ENCODE peak calls at places on chromosomes 16 and 17, in ten cellular contexts. N is heart right ventricle; G is astrocyte of the cerebellum; A is cardiac fibroblast; W is CD8-positive, alpha-beta T cell; U is kidney epithelial cell; Y is body of pancreas; V is endodermal cell; D is dorsolateral prefrontal cortex; X is AG09309. E is an unnamed sample.

GRCh38 chr17:43456661-43457361 is 27.0 kb upstream of the DHX8 start:
- DNase-seq in N (no peak), V (no peak), D (no peak), A (peak; percentile 12), Y (peak; percentile 26), G (no peak), W (no peak), U (no peak), X (no peak), E (no peak)

GRCh38 chr17:80920406-80920805 is 71.2 kb upstream of the CHMP6 start:
- DNase-seq in G (no peak), Y (no peak), N (no peak), U (peak; percentile 25), V (no peak), X (no peak), D (no peak), W (no peak), A (peak; percentile 55), E (no peak)

GRCh38 chr17:16294560-16294959 is 58.7 kb downstream of the CENPV start:
- DNase-seq in Y (no peak), X (no peak), W (no peak), V (no peak), U (no peak), A (no peak), G (no peak), D (no peak), N (no peak), E (no peak)

GRCh38 chr16:49776085-49776501 is 79.8 kb downstream of the ZNF423 start:
- DNase-seq in N (peak; percentile 62), U (no peak), G (no peak), V (peak; percentile 91), Y (no peak), A (peak; percentile 20), X (no peak), W (no peak), D (no peak), E (no peak)

GRCh38 chr16:4915226-4915761 is 21.7 kb downstream of the PPL start:
- DNase-seq in Y (no peak), U (peak; percentile 88), A (peak; percentile 85), N (no peak), G (peak; percentile 78), X (peak; percentile 87), W (no peak), V (no peak), D (no peak), E (peak; percentile 16)

GRCh38 chr16:51816929-51817328 is 665.9 kb upstream of the SALL1 start:
- DNase-seq in N (no peak), Y (no peak), U (no peak), X (no peak), D (no peak), W (no peak), V (no peak), A (peak; percentile 55), G (no peak), E (no peak)

GRCh38 chr16:87221633-87222032 is 95.6 kb downstream of the C16orf95 start:
- DNase-seq in Y (no peak), U (no peak), N (no peak), W (no peak), X (no peak), V (no peak), A (no peak), D (no peak), G (no peak), E (no peak)

GRCh38 chr17:81176656-81177055 is 10.6 kb upstream of the AATK start:
- DNase-seq in Y (no peak), U (no peak), D (no peak), N (no peak), V (no peak), W (no peak), G (no peak), A (peak; percentile 52), X (no peak), E (no peak)

GRCh38 chr16:87442581-87442966 is 50.2 kb downstream of the ZCCHC14 start:
- DNase-seq in V (no peak), G (no peak), X (no peak), W (no peak), Y (no peak), N (no peak), D (no peak), U (no peak), A (no peak), E (no peak)

GRCh38 chr16:62034236-62035114 is 1.8 kb downstream of the CDH8 start:
- DNase-seq in A (no peak), G (no peak), N (no peak), X (no peak), Y (no peak), V (peak; percentile 82), U (no peak), D (no peak), W (no peak), E (no peak)

GRCh38 chr17:80279895-80280294 is 19.2 kb downstream of the RNF213 start:
- DNase-seq in N (peak; percentile 63), Y (no peak), U (no peak), X (peak; percentile 29), D (no peak), W (no peak), A (peak; percentile 89), V (no peak), G (peak; percentile 92), E (no peak)

GRCh38 chr17:79832211-79833109 is 6.8 kb downstream of the CBX4 start:
- DNase-seq in X (no peak), W (no peak), N (peak; percentile 43), V (peak; percentile 86), G (no peak), U (no peak), Y (peak; percentile 57), A (no peak), D (no peak), E (no peak)

GRCh38 chr16:48481772-48482171 is 96.6 kb upstream of the SIAH1 start:
- DNase-seq in D (no peak), W (no peak), N (no peak), U (no peak), V (no peak), G (no peak), A (no peak), Y (no peak), X (no peak), E (no peak)

GRCh38 chr16:68227183-68227793 is 8.6 kb downstream of the ESRP2 start:
- DNase-seq in Y (no peak), G (no peak), N (no peak), U (no peak), W (no peak), A (no peak), D (no peak), X (no peak), V (peak; percentile 7), E (peak; percentile 64)

GRCh38 chr17:29760771-29761682 is 138.3 kb upstream of the CORO6 start:
- DNase-seq in D (peak; percentile 79), N (peak; percentile 94), Y (peak; percentile 61), V (peak; percentile 91), W (peak; percentile 94), G (no peak), A (peak; percentile 86), X (no peak), U (peak; percentile 45), E (peak; percentile 96)

GRCh38 chr16:11609474-11610120 is 22.9 kb upstream of the LITAF start:
- DNase-seq in U (peak; percentile 77), X (no peak), W (no peak), A (no peak), D (no peak), G (no peak), V (no peak), N (no peak), Y (no peak), E (no peak)

GRCh38 chr17:47066841-47067682 is 88.0 kb upstream of the RPRML start:
- DNase-seq in X (peak; percentile 71), N (peak; percentile 72), W (peak; percentile 84), U (peak; percentile 67), V (peak; percentile 95), G (peak; percentile 82), A (peak; percentile 94), D (peak; percentile 83), Y (peak; percentile 82), E (peak; percentile 94)
- TF ChIP-seq CTCF in X (peak; percentile 31), N (no peak), W (no peak), U (no peak), V (no peak), G (peak; percentile 23), A (no peak), D (no peak), Y (peak; percentile 21), E (peak; percentile 7)

GRCh38 chr16:19861811-19862327 is 22.8 kb downstream of the GPRC5B start:
- DNase-seq in D (peak; percentile 88), U (no peak), V (peak; percentile 82), W (no peak), Y (no peak), G (no peak), X (no peak), A (no peak), N (no peak), E (no peak)
- H3K4me3 ChIP-seq in D (peak overlapping the region; percentile 42), U (no peak overlapping the region), V (peak overlapping the region; percentile 30), W (no peak overlapping the region), Y (no peak overlapping the region), G (no peak overlapping the region), X (no peak overlapping the region), A (no peak overlapping the region), N (no peak overlapping the region), E (no peak overlapping the region)

DNA sequence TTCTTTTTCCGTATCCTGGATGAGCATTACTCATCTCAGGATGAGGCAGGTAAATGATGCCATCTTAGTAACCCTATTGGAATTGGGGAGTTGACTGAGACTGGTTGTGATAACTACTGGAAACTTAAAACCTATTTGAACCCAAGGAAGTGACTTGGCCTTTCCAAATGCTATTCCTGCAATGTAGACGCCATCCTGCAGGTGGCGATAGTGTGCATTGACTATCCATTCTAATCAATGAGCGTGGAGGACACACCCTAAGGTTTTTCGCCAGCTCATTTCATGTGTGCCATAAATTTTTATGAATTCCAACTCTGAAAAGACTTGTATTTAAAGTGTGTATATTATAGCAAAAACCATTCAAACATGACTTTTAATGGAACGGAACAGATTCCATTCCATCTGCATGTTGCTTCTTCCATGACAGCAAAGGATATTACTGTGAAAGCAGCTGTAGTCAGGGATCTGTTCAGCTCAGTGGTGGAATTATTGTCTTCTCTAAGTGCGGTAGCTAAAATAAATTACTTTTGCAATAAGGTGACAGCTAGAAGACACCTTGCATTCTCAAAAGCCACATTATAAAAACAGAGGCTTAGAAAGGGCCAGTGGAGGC is 55.3 kb downstream of the SYT17 start:
- DNase-seq in Y (no peak), A (peak; percentile 13), N (no peak), U (no peak), W (no peak), X (no peak), G (no peak), V (peak; percentile 90), D (no peak), E (peak; percentile 51)
- TF ChIP-seq CTCF in Y (peak; percentile 50), A (peak; percentile 54), N (peak; percentile 42), U (peak; percentile 51), W (no peak), X (peak; percentile 44), G (peak; percentile 50), V (peak; percentile 93), D (no peak), E (peak; percentile 66)

DNA sequence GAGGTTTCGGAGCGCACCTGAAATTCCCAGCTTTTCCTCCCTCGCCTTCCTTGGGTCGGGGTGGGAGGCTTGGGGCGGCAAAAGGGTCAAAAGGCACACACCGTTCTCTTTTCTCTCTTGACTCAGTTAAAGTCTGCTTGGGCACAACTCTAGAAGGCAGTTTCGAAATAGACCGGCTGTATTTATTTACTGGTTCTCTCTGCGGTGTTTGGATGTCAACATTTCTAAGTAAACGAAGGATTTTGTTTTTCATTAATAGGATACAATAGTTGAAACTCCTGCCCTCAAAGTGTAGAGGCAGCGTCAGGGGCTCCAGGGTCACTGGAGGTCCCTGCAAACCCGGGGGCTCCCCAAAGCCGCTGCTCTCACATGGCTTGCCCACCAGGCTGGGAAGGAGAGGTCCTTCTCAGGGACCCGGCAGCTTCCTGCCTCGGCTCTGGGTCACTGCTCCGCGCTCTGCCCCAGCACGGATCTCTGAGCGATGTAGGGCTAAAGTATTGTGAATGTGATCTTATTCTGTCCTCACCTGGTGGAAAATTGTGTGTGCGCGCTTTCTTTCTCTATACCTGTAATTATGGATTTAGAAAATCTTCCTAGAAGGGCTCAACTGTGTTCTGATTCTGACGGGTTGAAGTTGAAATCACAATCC is 952 bp downstream of the BMERB1 start:
- DNase-seq in D (no peak), X (no peak), Y (peak; percentile 23), V (peak; percentile 61), U (no peak), A (peak; percentile 41), N (no peak), W (no peak), G (no peak), E (no peak)
- H3K4me3 ChIP-seq in D (peak overlapping the region; percentile 91), X (peak overlapping the region; percentile 86), Y (peak overlapping the region; percentile 70), V (peak overlapping the region; percentile 80), U (peak overlapping the region; percentile 87), A (peak overlapping the region; percentile 87), N (peak overlapping the region; percentile 82), W (peak overlapping the region; percentile 68), G (peak overlapping the region; percentile 61), E (peak overlapping the region; percentile 50)